ENCODE peak calls at places on chromosome 16, in nine cellular contexts. S is heart left ventricle; O is sigmoid colon; C is dorsolateral prefrontal cortex; A is hepatocyte; V is GM23248; L is WERI-Rb-1; W is CD8-positive, alpha-beta T cell; B is breast epithelium. J is an unnamed sample.

GRCh38 chr16:23432176-23433128 is 20.5 kb downstream of the COG7 start:
- DNase-seq in S (no peak), O (no peak), C (no peak), A (no peak), V (no peak), L (no peak), W (no peak), B (no peak), J (no peak)

GRCh38 chr16:281660-282249 is 1.2 kb upstream of the PDIA2 start:
- DNase-seq in S (no peak), O (no peak), C (no peak), A (no peak), V (no peak), L (no peak), W (no peak), B (no peak), J (no peak)

GRCh38 chr16:51431517-51432241 is 280.6 kb upstream of the SALL1 start:
- DNase-seq in S (no peak), O (no peak), C (peak; percentile 64), A (peak; percentile 83), V (peak; percentile 98), L (no peak), W (no peak), B (no peak), J (no peak)

GRCh38 chr16:22372882-22373661 is 1.3 kb downstream of the CDR2 start:
- DNase-seq in S (no peak), O (no peak), C (no peak), A (no peak), V (peak; percentile 55), L (no peak), W (no peak), B (no peak), J (no peak)

GRCh38 chr16:56102159-56102798 is 89.0 kb upstream of the GNAO1 start:
- DNase-seq in S (peak; percentile 73), O (peak; percentile 81), C (no peak), A (peak; percentile 50), V (peak; percentile 20), L (peak; percentile 95), W (no peak), B (no peak), J (no peak)

GRCh38 chr16:57003439-57004386 is 14.4 kb downstream of the NLRC5 start:
- DNase-seq in S (no peak), O (peak; percentile 44), C (no peak), A (no peak), V (no peak), L (no peak), W (no peak), B (no peak), J (no peak)

GRCh38 chr16:10988879-10989278 is 44.5 kb downstream of the CLEC16A start:
- DNase-seq in S (no peak), O (no peak), C (no peak), A (no peak), V (no peak), L (no peak), W (no peak), B (no peak), J (no peak)

GRCh38 chr16:15498427-15499175 is 64.2 kb downstream of the BMERB1 start:
- DNase-seq in S (no peak), O (no peak), C (no peak), A (no peak), V (peak; percentile 73), L (no peak), W (no peak), B (no peak), J (no peak)

GRCh38 chr16:3256146-3256875 is at the start of gene MEFV:
- DNase-seq in S (no peak), O (no peak), C (no peak), A (no peak), V (peak; percentile 36), L (peak; percentile 39), W (no peak), B (no peak), J (no peak)

GRCh38 chr16:58222532-58223316 is 24.8 kb upstream of the CSNK2A2 start:
- DNase-seq in S (peak; percentile 28), O (no peak), C (no peak), A (peak; percentile 53), V (peak; percentile 49), L (no peak), W (no peak), B (no peak), J (no peak)

DNA sequence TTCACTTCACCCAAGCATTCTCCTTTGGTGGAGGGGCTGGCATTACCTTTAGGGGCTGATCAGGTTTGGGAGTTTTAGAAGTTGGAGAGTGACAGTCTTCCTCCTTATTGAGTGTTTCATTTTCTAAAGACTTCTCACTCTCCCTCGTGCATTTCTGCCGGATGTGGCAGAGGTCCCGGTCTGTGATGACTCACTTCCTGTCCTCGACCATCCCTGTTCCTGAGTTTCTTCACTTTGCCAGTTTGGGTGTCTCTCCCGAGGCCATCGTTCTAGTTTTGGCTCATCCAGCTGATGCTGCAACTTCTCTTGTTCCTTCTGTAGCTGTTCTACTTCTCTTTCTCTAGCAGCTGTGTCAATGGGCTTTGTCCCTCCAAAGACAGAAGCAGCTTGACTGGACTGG is 104.3 kb downstream of the PHKB start:
- DNase-seq in S (peak; percentile 80), O (peak; percentile 82), C (no peak), A (no peak), V (peak; percentile 77), L (no peak), W (no peak), B (no peak), J (no peak)
- H3K27ac ChIP-seq in S (peak overlapping the region; percentile 39), O (peak overlapping the region; percentile 29), C (no peak overlapping the region), A (no peak overlapping the region), V (peak overlapping the region; percentile 58), L (no peak overlapping the region), W (no peak overlapping the region), B (no peak overlapping the region), J (no peak overlapping the region)

GRCh38 chr16:8946544-8946943 is 17.2 kb downstream of the USP7 start:
- DNase-seq in S (no peak), O (no peak), C (no peak), A (no peak), V (no peak), L (peak; percentile 38), W (no peak), B (no peak), J (no peak)

GRCh38 chr16:8941718-8942344 is 21.9 kb downstream of the USP7 start:
- DNase-seq in S (no peak), O (no peak), C (no peak), A (no peak), V (no peak), L (no peak), W (no peak), B (no peak), J (no peak)

GRCh38 chr16:8943001-8943763 is 20.5 kb downstream of the USP7 start:
- DNase-seq in S (no peak), O (no peak), C (no peak), A (no peak), V (no peak), L (no peak), W (no peak), B (no peak), J (no peak)

GRCh38 chr16:8945626-8946296 is 17.9 kb downstream of the USP7 start:
- DNase-seq in S (no peak), O (no peak), C (no peak), A (no peak), V (no peak), L (no peak), W (no peak), B (no peak), J (no peak)

DNA sequence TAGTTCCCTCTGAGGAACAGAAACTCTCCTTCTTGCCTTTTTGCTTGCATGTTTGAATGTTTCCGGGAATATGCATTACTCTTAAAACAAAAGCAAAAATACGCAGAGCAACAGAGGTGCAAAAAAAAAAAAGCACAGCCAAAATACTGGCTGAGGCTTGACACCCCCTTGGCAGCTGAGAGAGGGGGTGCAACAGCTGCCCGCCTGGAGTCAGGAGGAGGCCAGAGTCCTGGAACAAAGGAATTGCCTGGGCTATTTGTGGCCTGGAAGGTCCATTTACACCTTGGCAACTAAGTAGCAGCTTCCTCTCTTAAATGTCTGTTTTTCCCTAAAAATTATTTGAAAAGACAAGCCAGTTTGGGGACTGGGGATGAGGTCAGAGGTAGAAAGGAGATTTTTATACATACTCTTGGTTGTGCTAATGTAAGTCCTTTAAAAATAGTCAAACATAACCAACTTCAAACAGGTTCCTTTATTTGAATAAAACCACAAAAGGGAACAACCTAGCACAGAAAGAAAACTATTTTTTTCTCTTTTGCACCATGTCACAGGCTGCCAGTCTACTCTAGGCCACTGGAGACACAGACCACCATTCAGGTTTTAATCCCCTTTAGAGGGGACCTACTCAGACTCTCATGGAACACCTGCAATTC is 19.5 kb downstream of the USP7 start:
- DNase-seq in S (no peak), O (no peak), C (no peak), A (no peak), V (no peak), L (no peak), W (no peak), B (no peak), J (no peak)
- H3K27ac ChIP-seq in S (no peak overlapping the region), O (no peak overlapping the region), C (no peak overlapping the region), A (no peak overlapping the region), V (no peak overlapping the region), L (no peak overlapping the region), W (no peak overlapping the region), B (no peak overlapping the region), J (no peak overlapping the region)

GRCh38 chr16:84925092-84925772 is 86.1 kb downstream of the ZDHHC7 start:
- DNase-seq in S (peak; percentile 64), O (peak; percentile 68), C (no peak), A (peak; percentile 48), V (peak; percentile 41), L (peak; percentile 60), W (peak; percentile 63), B (no peak), J (peak; percentile 55)
- H3K27ac ChIP-seq in S (peak overlapping the region; percentile 54), O (no peak overlapping the region), C (no peak overlapping the region), A (no peak overlapping the region), V (no peak overlapping the region), L (no peak overlapping the region), W (no peak overlapping the region), B (no peak overlapping the region), J (no peak overlapping the region)

GRCh38 chr16:88941051-88941932 is 35.7 kb downstream of the CBFA2T3 start:
- DNase-seq in S (peak; percentile 40), O (no peak), C (no peak), A (peak; percentile 59), V (peak; percentile 11), L (peak; percentile 33), W (peak; percentile 22), B (no peak), J (no peak)
- H3K27ac ChIP-seq in S (peak overlapping the region; percentile 96), O (peak overlapping the region; percentile 48), C (no peak overlapping the region), A (no peak overlapping the region), V (no peak overlapping the region), L (peak overlapping the region; percentile 77), W (no peak overlapping the region), B (peak overlapping the region; percentile 69), J (no peak overlapping the region)

GRCh38 chr16:21117567-21117966 is 33.1 kb downstream of the DNAH3 start:
- DNase-seq in S (no peak), O (no peak), C (no peak), A (no peak), V (peak; percentile 28), L (no peak), W (no peak), B (no peak), J (no peak)

GRCh38 chr16:21121150-21121549 is 29.5 kb downstream of the DNAH3 start:
- DNase-seq in S (no peak), O (no peak), C (no peak), A (no peak), V (no peak), L (no peak), W (no peak), B (no peak), J (no peak)

GRCh38 chr16:21116148-21116693 is 34.4 kb downstream of the DNAH3 start:
- DNase-seq in S (no peak), O (no peak), C (no peak), A (no peak), V (peak; percentile 2), L (no peak), W (no peak), B (no peak), J (no peak)
- H3K27ac ChIP-seq in S (peak overlapping the region; percentile 25), O (no peak overlapping the region), C (no peak overlapping the region), A (no peak overlapping the region), V (no peak overlapping the region), L (no peak overlapping the region), W (no peak overlapping the region), B (no peak overlapping the region), J (no peak overlapping the region)

J was measured in iPS DF 6.9.